ENCODE peak calls at places on chromosomes 4 and X, in four cellular contexts. X, K, R and H are unnamed samples. For H3K27me3, the result is how much of the 10 kb centered on the place peaks cover.

GRCh38 chr4:184364100-184364921 is 110.0 kb downstream of the IRF2 start:
- DNase-seq in X (no peak), K (no peak), R (no peak), H (no peak)

GRCh38 chr4:105296672-105297071 is 150.0 kb downstream of the TET2 start:
- DNase-seq in X (no peak), K (no peak), R (no peak), H (no peak)

GRCh38 chr4:122548886-122549630 is 71.8 kb downstream of the IL21 start:
- DNase-seq in X (no peak), K (no peak), R (no peak), H (no peak)

GRCh38 chr4:143282170-143282760 is 54.4 kb upstream of the GAB1 start:
- DNase-seq in X (no peak), K (peak), R (peak), H (no peak)

GRCh38 chr4:101258782-101259353 is 88.5 kb downstream of the PPP3CA start:
- DNase-seq in X (no peak), K (no peak), R (no peak), H (no peak)

GRCh38 chr4:169307581-169307980 is 36.8 kb upstream of the SH3RF1 start:
- DNase-seq in X (no peak), K (no peak), R (no peak), H (no peak)

GRCh38 chrX:71098302-71098701 is 2.7 kb downstream of the FOXO4 start:
- DNase-seq in X (peak), K (peak), R (peak), H (no peak)

GRCh38 chr4:174317531-174317930 is 33.8 kb downstream of the CEP44 start:
- DNase-seq in X (no peak), K (no peak), R (no peak), H (no peak)

GRCh38 chr4:125705681-125706080 is 390.9 kb downstream of the FAT4 start:
- DNase-seq in X (no peak), K (no peak), R (no peak), H (no peak)

GRCh38 chrX:71212536-71212935 is 10.5 kb upstream of the GJB1 start:
- DNase-seq in X (no peak), K (no peak), R (no peak), H (no peak)

GRCh38 chr4:19711871-19712270 is 539.8 kb upstream of the SLIT2 start:
- DNase-seq in X (no peak), K (no peak), R (no peak), H (no peak)

GRCh38 chrX:64350521-64350920 is 44.7 kb downstream of the MTMR8 start:
- DNase-seq in X (no peak), K (no peak), R (no peak), H (no peak)

GRCh38 chr4:7753271-7753670 is 186.4 kb downstream of the AFAP1 start:
- DNase-seq in X (no peak), K (no peak), R (no peak), H (no peak)

GRCh38 chr4:12712648-12713339 is 771.3 kb downstream of the RAB28 start:
- DNase-seq in X (no peak), K (no peak), R (no peak), H (no peak)

GRCh38 chr4:185532795-185533324 is 2.4 kb downstream of the PDLIM3 start:
- DNase-seq in X (no peak), K (no peak), R (no peak), H (no peak)

GRCh38 chrX:68304602-68305001 is 128.7 kb downstream of the OPHN1 start:
- DNase-seq in X (no peak), K (no peak), R (no peak), H (no peak)

GRCh38 chr4:177010421-177010820 is 217.7 kb upstream of the VEGFC start:
- DNase-seq in X (no peak), K (no peak), R (no peak), H (no peak)

GRCh38 chr4:105620640-105621323 is 68.4 kb downstream of the ARHGEF38 start:
- DNase-seq in X (no peak), K (no peak), R (no peak), H (no peak)

GRCh38 chr4:1904042-1904441 is 32.8 kb downstream of the NSD2 start:
- DNase-seq in X (no peak), K (no peak), R (no peak), H (no peak)

GRCh38 chrX:132676561-132677186 is 187.8 kb upstream of the MBNL3 start:
- DNase-seq in X (no peak), K (no peak), R (no peak), H (no peak)

GRCh38 chrX:40154229-40154852 is 56.6 kb upstream of the BCOR start:
- DNase-seq in X (no peak), K (peak), R (peak), H (no peak)

GRCh38 chrX:150229030-150229429 is 134.1 kb upstream of the MAMLD1 start:
- DNase-seq in X (no peak), K (no peak), R (no peak), H (no peak)

GRCh38 chrX:16638533-16638932 is 11.4 kb upstream of the S100G start:
- DNase-seq in X (no peak), K (no peak), R (no peak), H (no peak)

GRCh38 chr4:146450524-146450923 is 71.2 kb downstream of the SLC10A7 start:
- DNase-seq in X (no peak), K (no peak), R (no peak), H (no peak)

GRCh38 chr4:53633608-53634007 is 42.3 kb upstream of the LNX1 start:
- DNase-seq in X (no peak), K (no peak), R (no peak), H (no peak)

GRCh38 chr4:154416183-154416543 is 75.4 kb downstream of the DCHS2 start:
- DNase-seq in X (peak), K (peak), R (peak), H (no peak)

GRCh38 chrX:133249659-133250058 is 31.5 kb upstream of the TFDP3 start:
- DNase-seq in X (no peak), K (no peak), R (no peak), H (no peak)

GRCh38 chr4:119932277-119932676 is 134.4 kb downstream of the MAD2L1 start:
- DNase-seq in X (no peak), K (no peak), R (no peak), H (no peak)

GRCh38 chrX:17580529-17581155 is 156.7 kb upstream of the SCML1 start:
- DNase-seq in X (no peak), K (no peak), R (no peak), H (no peak)

GRCh38 chr4:1792832-1793495 is at the start of gene FGFR3:
- DNase-seq in X (peak), K (peak), R (peak), H (no peak)

GRCh38 chrX:39805022-39805421 is 292.7 kb downstream of the BCOR start:
- DNase-seq in X (no peak), K (no peak), R (no peak), H (no peak)

GRCh38 chrX:33339219-33339618 is 127.9 kb upstream of the DMD start:
- DNase-seq in X (no peak), K (no peak), R (no peak), H (no peak)

GRCh38 chr4:88610771-88611170 is 18.5 kb downstream of the HERC3 start:
- DNase-seq in X (no peak), K (peak), R (peak), H (peak)

GRCh38 chr4:52037730-52038108 is 380 bp downstream of the SGCB start:
- DNase-seq in X (peak), K (peak), R (peak), H (peak)

GRCh38 chr4:138572007-138572406 is 329.9 kb upstream of the SLC7A11 start:
- DNase-seq in X (no peak), K (no peak), R (no peak), H (no peak)

GRCh38 chr4:3201718-3202702 is 46.9 kb upstream of the MSANTD1 start:
- DNase-seq in X (peak), K (no peak), R (no peak), H (no peak)

GRCh38 chr4:107930821-107931774 is at the start of gene CYP2U1:
- DNase-seq in X (peak), K (peak), R (peak), H (peak)

GRCh38 chr4:2842667-2843022 is 999 bp upstream of the ADD1 start:
- DNase-seq in X (no peak), K (no peak), R (no peak), H (no peak)

GRCh38 chrX:153873282-153874090 is 12.5 kb downstream of the L1CAM start:
- DNase-seq in X (no peak), K (no peak), R (no peak), H (no peak)
- H3K27me3 ChIP-seq in X (under half), K (under half), R (under half), H (under half)

DNA sequence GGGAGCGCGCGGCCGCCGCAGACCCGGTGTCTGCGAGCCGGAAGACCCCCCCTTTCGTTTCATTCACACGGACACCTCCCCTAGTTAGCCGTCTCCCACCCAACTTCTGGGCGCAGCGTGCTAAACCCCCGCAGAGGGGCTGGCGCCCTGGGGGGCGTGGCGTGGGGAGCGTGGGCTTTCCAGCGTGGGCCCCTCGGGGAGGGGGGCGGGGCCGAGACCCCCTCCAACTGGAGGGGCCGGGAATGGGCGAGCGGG is 1.1 kb downstream of the FHDC1 start:
- DNase-seq in X (no peak), K (no peak), R (no peak), H (no peak)
- H3K27me3 ChIP-seq in X (under half), K (half or more), R (under half), H (under half)

DNA sequence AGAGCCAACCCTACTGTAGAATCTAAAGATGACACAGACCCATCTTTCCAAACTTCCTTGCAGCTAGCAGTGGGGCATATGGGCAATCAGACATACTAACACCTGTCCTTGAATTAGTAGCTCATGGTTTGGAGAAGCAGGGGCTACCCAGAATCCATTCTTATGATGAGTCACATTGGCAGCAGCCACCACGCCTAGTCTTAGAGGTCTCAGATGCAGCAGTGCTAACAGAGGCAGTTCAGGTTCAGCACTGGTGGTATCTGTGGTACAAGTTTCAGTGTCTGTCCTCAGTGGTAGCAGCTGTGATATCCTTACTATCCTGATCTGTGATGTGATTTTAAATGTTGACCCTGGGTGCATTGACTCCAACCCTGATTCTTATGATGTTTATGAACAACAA is 68.1 kb downstream of the FRMPD4 start:
- DNase-seq in X (no peak), K (no peak), R (no peak), H (no peak)
- H3K27me3 ChIP-seq in X (under half), K (under half), R (under half), H (under half)

GRCh38 chr4:102683846-102684581 is 76.8 kb downstream of the MANBA start:
- DNase-seq in X (no peak), K (no peak), R (no peak), H (no peak)
- H3K27me3 ChIP-seq in X (under half), K (under half), R (under half), H (under half)

GRCh38 chr4:150252306-150252705 is 174.1 kb downstream of the DCLK2 start:
- DNase-seq in X (no peak), K (no peak), R (no peak), H (no peak)

GRCh38 chr4:150248181-150248580 is 169.9 kb downstream of the DCLK2 start:
- DNase-seq in X (no peak), K (no peak), R (no peak), H (no peak)

GRCh38 chr4:150250998-150251651 is 172.9 kb downstream of the DCLK2 start:
- DNase-seq in X (no peak), K (no peak), R (no peak), H (no peak)

GRCh38 chr4:150251752-150252190 is 173.5 kb downstream of the DCLK2 start:
- DNase-seq in X (no peak), K (no peak), R (no peak), H (no peak)

DNA sequence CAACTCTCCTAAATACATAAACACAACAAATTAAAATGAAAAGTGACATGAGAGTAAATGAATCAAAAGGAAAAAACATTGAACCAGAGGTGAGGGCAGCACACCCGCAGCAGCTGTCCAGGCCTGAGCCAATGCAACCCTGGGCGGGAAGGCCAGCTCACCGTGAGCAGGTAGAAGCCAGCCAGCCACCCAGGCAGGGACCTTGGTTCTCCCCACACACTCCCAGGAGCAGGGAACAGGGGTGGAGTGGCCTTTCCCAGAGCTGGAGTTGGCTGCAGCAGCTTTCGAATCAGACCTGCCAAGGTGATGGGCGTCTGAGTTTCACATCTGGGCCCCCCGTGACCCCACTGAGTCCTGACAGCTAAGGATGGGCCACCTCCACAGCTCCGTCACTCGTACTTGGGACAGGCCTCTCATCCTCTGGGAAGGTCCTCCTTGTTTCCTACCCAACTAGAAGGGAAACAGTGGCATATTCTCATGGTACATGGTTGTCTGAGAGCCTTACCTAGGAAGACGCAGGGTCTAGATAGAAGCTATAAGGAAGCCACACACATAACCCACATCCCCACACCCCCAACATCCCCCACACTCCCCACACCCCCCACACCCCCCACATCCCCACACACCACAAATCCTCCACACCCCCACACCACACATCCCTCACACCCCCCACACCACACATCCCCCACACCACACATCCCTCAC is 172.2 kb downstream of the DCLK2 start:
- DNase-seq in X (no peak), K (no peak), R (no peak), H (no peak)
- H3K27me3 ChIP-seq in X (under half), K (under half), R (under half), H (under half)

DNA sequence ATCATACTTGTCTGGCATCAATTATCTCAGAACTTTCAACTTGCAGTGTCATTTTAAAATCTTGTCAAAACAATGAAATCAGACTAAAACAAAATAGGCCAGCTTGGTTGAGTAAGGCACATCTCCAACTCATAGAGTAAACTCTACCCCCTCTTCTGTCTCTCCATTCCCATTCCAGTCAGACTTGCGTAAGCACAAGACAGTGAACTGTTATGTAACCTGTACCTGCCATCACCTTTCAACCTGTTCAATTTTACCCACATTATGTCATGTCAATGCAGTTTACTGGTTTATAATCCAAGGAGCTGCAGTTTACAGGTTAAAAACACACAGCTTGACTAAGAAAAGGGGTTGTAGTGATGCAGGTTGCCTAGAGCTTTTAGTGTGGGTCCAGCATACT is 8.3 kb downstream of the CDX4 start:
- DNase-seq in X (no peak), K (no peak), R (no peak), H (no peak)
- H3K27me3 ChIP-seq in X (under half), K (under half), R (under half), H (under half)